ENCODE peak calls at places on chromosomes 7 and 10, in eight cellular contexts. One of them, this sample, is unnamed.

GRCh38 chr10:102919237-102919959 is 1.3 kb downstream of the CNNM2 start:
- DNase-seq in upper lobe of left lung: peak
- DNase-seq in transverse colon: peak
- DNase-seq in SK-N-SH: peak
- DNase-seq in K562: no peak
- DNase-seq in stomach: peak
- DNase-seq in suprapubic skin: no peak
- DNase-seq in H1: peak
- DNase-seq in this sample: peak

GRCh38 chr7:43904533-43905208 is 1.7 kb downstream of the URGCP start:
- DNase-seq in upper lobe of left lung: no peak
- DNase-seq in transverse colon: no peak
- DNase-seq in SK-N-SH: no peak
- DNase-seq in K562: no peak
- DNase-seq in stomach: no peak
- DNase-seq in suprapubic skin: no peak
- DNase-seq in H1: no peak
- DNase-seq in this sample: no peak

GRCh38 chr7:77455334-77455733 is 39.2 kb upstream of the GSAP start:
- DNase-seq in upper lobe of left lung: no peak
- DNase-seq in transverse colon: no peak
- DNase-seq in SK-N-SH: no peak
- DNase-seq in K562: no peak
- DNase-seq in stomach: no peak
- DNase-seq in suprapubic skin: no peak
- DNase-seq in H1: no peak
- DNase-seq in this sample: no peak

GRCh38 chr10:48456361-48456804 is 148.5 kb downstream of the ARHGAP22 start:
- DNase-seq in upper lobe of left lung: peak
- DNase-seq in transverse colon: peak
- DNase-seq in SK-N-SH: peak
- DNase-seq in K562: peak
- DNase-seq in stomach: peak
- DNase-seq in suprapubic skin: peak
- DNase-seq in H1: peak
- DNase-seq in this sample: peak

GRCh38 chr7:5526190-5527037 is 102.8 kb upstream of the TNRC18 start:
- DNase-seq in upper lobe of left lung: no peak
- DNase-seq in transverse colon: peak
- DNase-seq in SK-N-SH: peak
- DNase-seq in K562: no peak
- DNase-seq in stomach: peak
- DNase-seq in suprapubic skin: no peak
- DNase-seq in H1: peak
- DNase-seq in this sample: peak

GRCh38 chr7:31372538-31372937 is 32.0 kb upstream of the NEUROD6 start:
- DNase-seq in upper lobe of left lung: no peak
- DNase-seq in transverse colon: no peak
- DNase-seq in SK-N-SH: no peak
- DNase-seq in K562: no peak
- DNase-seq in stomach: no peak
- DNase-seq in suprapubic skin: no peak
- DNase-seq in H1: no peak
- DNase-seq in this sample: no peak

GRCh38 chr10:46270086-46270811 is 16.5 kb upstream of the ANTXRL start:
- DNase-seq in upper lobe of left lung: no peak
- DNase-seq in transverse colon: no peak
- DNase-seq in SK-N-SH: no peak
- DNase-seq in K562: no peak
- DNase-seq in stomach: peak
- DNase-seq in suprapubic skin: peak
- DNase-seq in H1: no peak
- DNase-seq in this sample: no peak

GRCh38 chr10:111481271-111482073 is 404.6 kb downstream of the ADRA2A start:
- DNase-seq in upper lobe of left lung: no peak
- DNase-seq in transverse colon: no peak
- DNase-seq in SK-N-SH: no peak
- DNase-seq in K562: no peak
- DNase-seq in stomach: no peak
- DNase-seq in suprapubic skin: no peak
- DNase-seq in H1: no peak
- DNase-seq in this sample: no peak

GRCh38 chr7:34761627-34762026 is 103.6 kb downstream of the NPSR1 start:
- DNase-seq in upper lobe of left lung: no peak
- DNase-seq in transverse colon: no peak
- DNase-seq in SK-N-SH: no peak
- DNase-seq in K562: no peak
- DNase-seq in stomach: no peak
- DNase-seq in suprapubic skin: no peak
- DNase-seq in H1: no peak
- DNase-seq in this sample: no peak

GRCh38 chr10:77844713-77845454 is 81.7 kb downstream of the DLG5 start:
- DNase-seq in upper lobe of left lung: no peak
- DNase-seq in transverse colon: peak
- DNase-seq in SK-N-SH: no peak
- DNase-seq in K562: no peak
- DNase-seq in stomach: no peak
- DNase-seq in suprapubic skin: no peak
- DNase-seq in H1: no peak
- DNase-seq in this sample: no peak

GRCh38 chr10:4296165-4296564 is 511.2 kb upstream of the KLF6 start:
- DNase-seq in upper lobe of left lung: no peak
- DNase-seq in transverse colon: no peak
- DNase-seq in SK-N-SH: no peak
- DNase-seq in K562: no peak
- DNase-seq in stomach: no peak
- DNase-seq in suprapubic skin: no peak
- DNase-seq in H1: no peak
- DNase-seq in this sample: no peak

GRCh38 chr10:103512166-103512565 is 18.7 kb downstream of the NEURL1 start:
- DNase-seq in upper lobe of left lung: no peak
- DNase-seq in transverse colon: no peak
- DNase-seq in SK-N-SH: peak
- DNase-seq in K562: no peak
- DNase-seq in stomach: no peak
- DNase-seq in suprapubic skin: peak
- DNase-seq in H1: no peak
- DNase-seq in this sample: no peak

GRCh38 chr10:311901-312665 is 176.8 kb downstream of the ZMYND11 start:
- DNase-seq in upper lobe of left lung: no peak
- DNase-seq in transverse colon: no peak
- DNase-seq in SK-N-SH: no peak
- DNase-seq in K562: no peak
- DNase-seq in stomach: no peak
- DNase-seq in suprapubic skin: no peak
- DNase-seq in H1: no peak
- DNase-seq in this sample: no peak

GRCh38 chr7:116769541-116769940 is 92.8 kb upstream of the CAPZA2 start:
- DNase-seq in upper lobe of left lung: no peak
- DNase-seq in transverse colon: no peak
- DNase-seq in SK-N-SH: no peak
- DNase-seq in K562: no peak
- DNase-seq in stomach: no peak
- DNase-seq in suprapubic skin: no peak
- DNase-seq in H1: no peak
- DNase-seq in this sample: no peak

GRCh38 chr7:116770941-116771340 is 91.4 kb upstream of the CAPZA2 start:
- DNase-seq in upper lobe of left lung: no peak
- DNase-seq in transverse colon: no peak
- DNase-seq in SK-N-SH: no peak
- DNase-seq in K562: no peak
- DNase-seq in stomach: no peak
- DNase-seq in suprapubic skin: no peak
- DNase-seq in H1: no peak
- DNase-seq in this sample: no peak

GRCh38 chr7:116772926-116773749 is 89.2 kb upstream of the CAPZA2 start:
- DNase-seq in upper lobe of left lung: no peak
- DNase-seq in transverse colon: no peak
- DNase-seq in SK-N-SH: no peak
- DNase-seq in K562: no peak
- DNase-seq in stomach: no peak
- DNase-seq in suprapubic skin: no peak
- DNase-seq in H1: no peak
- DNase-seq in this sample: no peak

GRCh38 chr7:116771640-116772039 is 90.7 kb upstream of the CAPZA2 start:
- DNase-seq in upper lobe of left lung: no peak
- DNase-seq in transverse colon: peak
- DNase-seq in SK-N-SH: no peak
- DNase-seq in K562: no peak
- DNase-seq in stomach: no peak
- DNase-seq in suprapubic skin: no peak
- DNase-seq in H1: no peak
- DNase-seq in this sample: no peak

DNA sequence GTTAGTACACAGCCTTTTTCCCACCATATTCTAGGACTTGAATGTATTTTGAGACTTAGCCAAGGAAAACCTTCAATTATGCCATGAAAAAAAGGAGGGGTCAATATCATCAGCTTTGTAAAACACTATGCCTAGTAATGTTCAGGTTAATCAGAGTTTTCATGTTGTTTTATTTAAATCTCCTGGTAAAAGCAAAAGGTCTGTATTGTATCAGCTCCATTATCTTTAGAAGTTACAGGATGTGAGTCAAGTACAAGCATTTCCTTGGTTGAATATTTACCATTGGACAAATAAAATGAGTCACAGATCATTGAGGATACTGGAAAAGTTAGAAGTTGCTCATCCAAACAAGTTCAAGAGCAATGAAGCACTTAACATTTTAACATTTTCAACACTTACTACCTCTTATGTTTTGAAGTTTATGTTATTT is 89.9 kb upstream of the CAPZA2 start:
- DNase-seq in upper lobe of left lung: no peak
- DNase-seq in transverse colon: no peak
- DNase-seq in SK-N-SH: no peak
- DNase-seq in K562: no peak
- DNase-seq in stomach: no peak
- DNase-seq in suprapubic skin: no peak
- DNase-seq in H1: no peak
- DNase-seq in this sample: no peak
- TF ChIP-seq EP300 in upper lobe of left lung: peak
- TF ChIP-seq EP300 in transverse colon: no peak
- TF ChIP-seq EP300 in SK-N-SH: peak
- TF ChIP-seq EP300 in K562: no peak
- TF ChIP-seq EP300 in stomach: no peak
- TF ChIP-seq EP300 in suprapubic skin: no peak
- TF ChIP-seq EP300 in H1: no peak
- TF ChIP-seq EP300 in this sample: no peak

DNA sequence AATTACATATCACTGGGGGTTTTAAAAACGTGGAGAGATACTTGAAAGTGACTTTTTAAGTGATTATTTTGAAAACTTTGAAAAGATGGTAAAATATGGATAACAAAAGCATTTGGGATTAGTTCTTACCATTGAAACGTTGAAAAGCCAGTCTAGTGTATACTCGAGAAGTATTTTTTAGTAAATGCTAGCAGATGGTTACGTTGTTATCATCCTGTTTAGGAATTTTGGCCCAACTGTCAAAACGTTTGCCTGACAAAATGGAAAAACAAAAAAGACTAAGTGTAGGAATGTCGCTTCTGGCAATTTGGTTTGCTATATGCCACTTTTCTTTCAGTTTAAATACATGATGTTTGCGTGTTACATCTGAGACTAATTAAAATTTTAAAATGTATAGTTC is 1.2 kb downstream of the RBM33 start:
- DNase-seq in upper lobe of left lung: no peak
- DNase-seq in transverse colon: no peak
- DNase-seq in SK-N-SH: no peak
- DNase-seq in K562: no peak
- DNase-seq in stomach: no peak
- DNase-seq in suprapubic skin: no peak
- DNase-seq in H1: no peak
- DNase-seq in this sample: no peak
- H3K27ac ChIP-seq in upper lobe of left lung: peak
- H3K27ac ChIP-seq in transverse colon: no peak
- H3K27ac ChIP-seq in SK-N-SH: no peak
- H3K27ac ChIP-seq in K562: peak
- H3K27ac ChIP-seq in stomach: no peak
- H3K27ac ChIP-seq in suprapubic skin: no peak
- H3K27ac ChIP-seq in H1: no peak
- H3K27ac ChIP-seq in this sample: no peak

GRCh38 chr7:74174606-74175082 is 488 bp downstream of the EIF4H start:
- DNase-seq in upper lobe of left lung: no peak
- DNase-seq in transverse colon: peak
- DNase-seq in SK-N-SH: peak
- DNase-seq in K562: no peak
- DNase-seq in stomach: peak
- DNase-seq in suprapubic skin: peak
- DNase-seq in H1: no peak
- DNase-seq in this sample: peak
- TF ChIP-seq POLR2AphosphoS5 in upper lobe of left lung: no peak
- TF ChIP-seq POLR2AphosphoS5 in transverse colon: no peak
- TF ChIP-seq POLR2AphosphoS5 in SK-N-SH: no peak
- TF ChIP-seq POLR2AphosphoS5 in K562: no peak
- TF ChIP-seq POLR2AphosphoS5 in stomach: no peak
- TF ChIP-seq POLR2AphosphoS5 in suprapubic skin: no peak
- TF ChIP-seq POLR2AphosphoS5 in H1: peak
- TF ChIP-seq POLR2AphosphoS5 in this sample: peak

GRCh38 chr7:142925413-142925812 is 8.1 kb downstream of the TRPV5 start:
- DNase-seq in upper lobe of left lung: no peak
- DNase-seq in transverse colon: no peak
- DNase-seq in SK-N-SH: no peak
- DNase-seq in K562: peak
- DNase-seq in stomach: no peak
- DNase-seq in suprapubic skin: peak
- DNase-seq in H1: peak
- DNase-seq in this sample: no peak
- TF ChIP-seq EP300 in upper lobe of left lung: no peak
- TF ChIP-seq EP300 in transverse colon: no peak
- TF ChIP-seq EP300 in SK-N-SH: no peak
- TF ChIP-seq EP300 in K562: no peak
- TF ChIP-seq EP300 in stomach: no peak
- TF ChIP-seq EP300 in suprapubic skin: no peak
- TF ChIP-seq EP300 in H1: no peak
- TF ChIP-seq EP300 in this sample: no peak

This sample was measured in sigmoid colon.